ENCODE peak calls at places on chromosome 4, in eight cellular contexts. N is psoas muscle, P is right lobe of liver, K is choroid plexus epithelial cell, X is Panc1, F is AG09319, S is IMR-90, T is activated B cell treated with CpG ODN at 0.5 μM for 24 hours. V is an unnamed sample.

GRCh38 chr4:176448761-176449160 is 129.0 kb downstream of the SPCS3 start:
- DNase-seq in X (no peak), P (no peak), T (no peak), S (no peak), K (no peak), F (no peak), N (no peak), V (no peak)

GRCh38 chr4:15718465-15718864 is 15.6 kb downstream of the BST1 start:
- DNase-seq in X (no peak), T (no peak), K (no peak), N (no peak), F (no peak), S (no peak), P (no peak), V (no peak)

GRCh38 chr4:86181585-86181984 is 178.3 kb downstream of the MAPK10 start:
- DNase-seq in N (no peak), P (no peak), T (no peak), S (peak), K (peak), X (no peak), F (no peak), V (no peak)

GRCh38 chr4:135365065-135365464 is 1163.5 kb upstream of the PABPC4L start:
- DNase-seq in S (peak), T (no peak), X (no peak), N (no peak), K (peak), F (no peak), P (no peak), V (no peak)

GRCh38 chr4:182748949-182749348 is 168.2 kb downstream of the DCTD start:
- DNase-seq in P (no peak), N (no peak), X (peak), S (peak), T (no peak), F (no peak), K (no peak), V (no peak)

GRCh38 chr4:84866295-84866694 is 100.2 kb downstream of the WDFY3 start:
- DNase-seq in S (no peak), X (no peak), P (no peak), F (no peak), K (no peak), N (no peak), T (no peak), V (no peak)

GRCh38 chr4:472881-473574 is 25.9 kb downstream of the ZNF721 start:
- DNase-seq in K (peak), S (peak), X (no peak), N (no peak), T (no peak), F (no peak), P (peak), V (peak)

GRCh38 chr4:102439835-102440234 is 61.3 kb upstream of the NFKB1 start:
- DNase-seq in S (peak), N (no peak), T (no peak), K (peak), P (no peak), X (no peak), F (peak), V (no peak)

GRCh38 chr4:147340111-147340510 is 140.8 kb upstream of the EDNRA start:
- DNase-seq in F (peak), N (no peak), K (peak), X (peak), S (peak), P (no peak), T (no peak), V (no peak)

GRCh38 chr4:74667944-74668343 is 126.4 kb downstream of the BTC start:
- DNase-seq in K (no peak), P (no peak), S (no peak), T (no peak), X (no peak), F (no peak), N (no peak), V (no peak)

GRCh38 chr4:3108211-3108610 is 33.7 kb downstream of the HTT start:
- DNase-seq in F (no peak), S (peak), K (peak), X (no peak), P (no peak), N (no peak), T (no peak), V (no peak)

GRCh38 chr4:23881052-23881501 is 8.8 kb downstream of the PPARGC1A start:
- DNase-seq in S (no peak), X (no peak), F (no peak), P (peak), K (no peak), N (no peak), T (no peak), V (no peak)

GRCh38 chr4:38204317-38205060 is 244.3 kb downstream of the PTTG2 start:
- DNase-seq in F (no peak), P (no peak), K (no peak), X (no peak), S (no peak), T (no peak), N (peak), V (no peak)

GRCh38 chr4:166481739-166482138 is 608.7 kb downstream of the TLL1 start:
- DNase-seq in K (no peak), P (no peak), T (no peak), F (no peak), S (no peak), N (no peak), X (no peak), V (no peak)

GRCh38 chr4:40699648-40700047 is 50.1 kb upstream of the NSUN7 start:
- DNase-seq in F (no peak), S (peak), N (no peak), X (no peak), K (peak), T (no peak), P (no peak), V (no peak)

GRCh38 chr4:8508731-8509130 is 68.2 kb downstream of the TRMT44 start:
- DNase-seq in F (no peak), X (no peak), T (no peak), K (no peak), N (no peak), P (no peak), S (no peak), V (no peak)

GRCh38 chr4:37946503-37947179 is 13.6 kb upstream of the PTTG2 start:
- DNase-seq in N (peak), T (no peak), P (no peak), X (no peak), K (no peak), S (no peak), F (no peak), V (no peak)

GRCh38 chr4:145840162-145840768 is 98.4 kb downstream of the ZNF827 start:
- DNase-seq in F (no peak), P (no peak), K (peak), N (no peak), S (peak), X (peak), T (no peak), V (peak)

GRCh38 chr4:151045907-151046306 is 30.8 kb upstream of the LRBA start:
- DNase-seq in F (no peak), P (no peak), X (no peak), T (no peak), N (no peak), S (no peak), K (no peak), V (peak)

GRCh38 chr4:76987685-76988084 is 38.1 kb downstream of the SEPTIN11 start:
- DNase-seq in P (no peak), X (no peak), T (no peak), N (no peak), F (no peak), S (no peak), K (no peak), V (no peak)
- TF ChIP-seq CTCF in P (no peak), X (peak), T (no peak), N (no peak), F (peak), S (peak), K (no peak), V (no peak)

GRCh38 chr4:93894995-93895394 is 66.4 kb downstream of the ATOH1 start:
- DNase-seq in K (no peak), N (no peak), S (no peak), F (no peak), P (no peak), X (no peak), T (no peak), V (no peak)

GRCh38 chr4:93897559-93897958 is 69.0 kb downstream of the ATOH1 start:
- DNase-seq in N (no peak), F (no peak), X (no peak), T (no peak), K (peak), P (no peak), S (no peak), V (no peak)
- TF ChIP-seq CTCF in N (no peak), F (no peak), X (peak), T (no peak), K (no peak), P (peak), S (no peak), V (no peak)

DNA sequence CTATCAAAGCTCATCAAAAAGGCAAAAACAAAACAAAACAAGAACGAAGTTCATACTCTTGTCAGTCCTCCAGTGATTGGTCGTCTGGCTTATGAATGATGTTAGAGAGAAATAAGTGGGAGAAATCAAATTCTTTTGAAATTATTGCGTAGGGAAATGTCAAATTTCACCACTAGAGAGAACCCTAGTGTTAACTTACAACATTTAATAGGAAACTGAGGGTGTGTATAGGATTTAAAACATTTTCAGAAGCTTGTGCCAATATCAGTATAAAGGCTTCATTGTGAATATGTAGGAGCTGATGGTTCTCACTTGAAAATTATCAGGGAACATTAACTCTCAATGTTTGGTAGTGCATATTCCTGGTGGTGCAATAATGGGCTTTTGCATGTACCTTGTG is 17.4 kb downstream of the ADH6 start:
- DNase-seq in S (peak), K (peak), F (peak), N (no peak), X (no peak), T (no peak), P (no peak), V (no peak)
- TF ChIP-seq CTCF in S (peak), K (peak), F (peak), N (no peak), X (no peak), T (no peak), P (peak), V (no peak)

GRCh38 chr4:17763352-17763890 is 18.0 kb downstream of the FAM184B start:
- DNase-seq in X (no peak), T (no peak), N (no peak), S (no peak), K (no peak), P (no peak), F (no peak), V (no peak)

GRCh38 chr4:17763931-17764330 is 17.5 kb downstream of the FAM184B start:
- DNase-seq in F (no peak), X (no peak), K (no peak), N (no peak), S (no peak), P (no peak), T (no peak), V (no peak)

GRCh38 chr4:17761062-17761461 is 20.4 kb downstream of the FAM184B start:
- DNase-seq in P (no peak), X (no peak), N (no peak), K (no peak), S (no peak), T (no peak), F (no peak), V (no peak)

GRCh38 chr4:17760602-17761001 is 20.8 kb downstream of the FAM184B start:
- DNase-seq in S (no peak), X (no peak), K (no peak), T (no peak), P (no peak), F (no peak), N (no peak), V (no peak)

GRCh38 chr4:17762705-17763104 is 18.7 kb downstream of the FAM184B start:
- DNase-seq in S (peak), X (no peak), N (no peak), F (no peak), P (no peak), K (peak), T (no peak), V (peak)
- TF ChIP-seq CTCF in S (peak), X (peak), N (peak), F (peak), P (no peak), K (peak), T (no peak), V (no peak)

DNA sequence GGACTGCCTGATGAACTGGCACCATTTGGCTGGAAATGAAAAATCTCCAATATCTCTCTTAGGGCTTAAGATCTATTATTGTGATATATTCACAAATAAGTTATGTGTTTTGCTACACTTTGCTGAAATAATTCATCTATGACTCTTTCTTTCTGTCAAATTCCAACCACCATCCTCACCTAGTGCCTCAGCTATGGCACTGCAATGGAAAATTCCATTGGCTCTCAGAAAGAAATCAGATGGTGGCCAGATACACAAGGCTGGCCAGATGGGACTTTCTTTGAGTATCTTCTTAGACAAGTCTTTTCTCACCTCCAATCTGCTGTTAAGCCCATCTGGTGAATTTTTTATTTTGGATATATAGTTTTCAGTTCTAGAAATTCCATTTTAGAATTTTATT is 28.0 kb downstream of the NAT8L start:
- DNase-seq in T (no peak), S (no peak), P (no peak), X (no peak), K (peak), N (no peak), F (no peak), V (no peak)
- TF ChIP-seq CTCF in T (no peak), S (peak), P (no peak), X (no peak), K (peak), N (no peak), F (no peak), V (no peak)

GRCh38 chr4:91592125-91592524 is 711.6 kb upstream of the GRID2 start:
- DNase-seq in X (no peak), K (no peak), S (no peak), P (no peak), F (no peak), N (no peak), T (no peak), V (no peak)

DNA sequence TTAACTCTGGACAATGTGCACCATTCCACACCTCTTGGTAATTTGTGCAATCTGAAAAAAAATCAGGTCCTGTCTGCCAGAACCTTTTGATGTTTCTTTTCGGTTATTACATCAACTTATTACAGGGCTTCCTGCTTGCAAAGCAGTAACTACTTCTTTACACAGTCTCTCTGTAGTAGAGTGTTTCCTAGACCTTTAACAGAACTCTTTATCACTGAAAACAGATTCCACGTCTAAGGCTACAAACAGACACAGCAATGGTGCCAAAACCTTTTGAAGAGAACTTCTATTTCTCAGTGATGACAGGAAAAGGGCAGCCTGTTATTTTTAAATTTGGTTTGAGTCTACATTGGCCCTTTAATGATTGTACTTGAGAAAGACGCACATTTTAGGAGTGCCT is 713.5 kb upstream of the GRID2 start:
- DNase-seq in F (no peak), P (no peak), T (no peak), X (no peak), S (no peak), N (no peak), K (no peak), V (no peak)
- TF ChIP-seq CTCF in F (no peak), P (no peak), T (no peak), X (no peak), S (no peak), N (no peak), K (no peak), V (no peak)

DNA sequence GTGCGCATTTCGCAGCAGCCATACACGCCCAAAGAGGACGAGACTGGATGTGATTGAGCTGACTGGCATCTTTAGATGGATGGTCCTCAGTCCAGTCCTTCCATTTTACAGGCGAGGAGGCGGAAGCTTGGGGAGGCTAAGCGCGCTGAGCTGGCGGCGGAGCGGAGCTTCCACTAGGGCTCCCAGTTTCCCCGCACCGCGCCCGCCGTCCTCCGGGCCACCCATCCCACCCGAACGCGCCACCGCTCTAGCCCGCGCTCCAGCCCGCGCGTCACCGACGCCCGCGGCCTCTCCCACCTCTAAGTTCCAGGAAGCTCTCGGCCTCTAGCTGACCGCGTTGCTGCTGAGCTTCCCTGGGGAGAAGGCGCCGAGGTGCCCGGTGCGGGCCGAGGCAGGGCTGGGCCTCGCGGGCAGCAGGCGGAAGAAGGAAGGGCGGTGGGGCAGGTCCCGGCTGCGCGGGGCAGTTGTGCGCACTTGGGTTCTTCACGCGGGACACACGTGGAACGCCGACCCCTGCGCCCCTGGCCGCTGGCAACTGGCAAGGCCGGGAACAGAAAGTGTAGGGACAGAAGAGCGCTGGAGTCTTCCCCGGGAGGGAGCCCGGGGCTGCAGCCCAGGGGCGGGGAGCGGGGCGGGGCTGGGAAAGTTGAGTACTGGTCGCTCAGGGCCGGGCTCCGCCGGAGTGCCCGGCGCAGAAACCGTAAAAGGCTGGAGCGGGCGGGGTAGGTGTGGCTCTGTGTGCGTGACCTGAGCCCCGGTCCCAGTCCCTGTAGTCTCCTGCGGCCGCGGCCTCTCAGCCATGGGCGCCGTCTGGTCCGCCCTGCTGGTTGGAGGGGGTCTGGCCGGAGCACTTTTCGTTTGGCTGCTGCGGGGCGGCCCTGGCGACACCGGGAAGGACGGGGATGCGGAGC is at the start of gene STBD1:
- DNase-seq in X (no peak), F (peak), T (peak), K (peak), P (peak), N (peak), S (peak), V (peak)
- TF ChIP-seq CTCF in X (no peak), F (no peak), T (no peak), K (no peak), P (no peak), N (no peak), S (no peak), V (no peak)